ENCODE peak calls at places on chromosomes 11 and 22, in ten cellular contexts. One of them, this sample, is unnamed.

GRCh38 chr22:26481694-26482093 is 1.9 kb downstream of the HPS4 start:
- DNase-seq in NCI-H748 treated with DMSO at 0.1 percent for 48 hours: no peak
- DNase-seq in BJ: no peak
- DNase-seq in activated CD4-positive, alpha-beta memory T cell treated with anti-CD3 and anti-CD28 coated beads, Interleukin-2, amount 10 ng/mL, durations not matched to agents 7 days and 5 days: no peak
- DNase-seq in naive thymus-derived CD8-positive, alpha-beta T cell: no peak
- DNase-seq in NCI-H460: no peak
- DNase-seq in spleen: no peak
- DNase-seq in stimulated activated CD8-positive, alpha-beta memory T cell treated with anti-CD3 and anti-CD28 coated beads, Interleukin-12 subunit alpha, Interleukin-12 subunit beta, amount 100 ng/mL, for 4 hours: no peak
- DNase-seq in M059J: no peak
- DNase-seq in CD8-positive, alpha-beta memory T cell: no peak
- DNase-seq in this sample: no peak

GRCh38 chr22:37011472-37011871 is 7.8 kb downstream of the TST start:
- DNase-seq in naive thymus-derived CD8-positive, alpha-beta T cell: no peak
- DNase-seq in BJ: no peak
- DNase-seq in NCI-H748 treated with DMSO at 0.1 percent for 48 hours: no peak
- DNase-seq in NCI-H460: no peak
- DNase-seq in M059J: no peak
- DNase-seq in activated CD4-positive, alpha-beta memory T cell treated with anti-CD3 and anti-CD28 coated beads, Interleukin-2, amount 10 ng/mL, durations not matched to agents 7 days and 5 days: no peak
- DNase-seq in spleen: no peak
- DNase-seq in CD8-positive, alpha-beta memory T cell: no peak
- DNase-seq in stimulated activated CD8-positive, alpha-beta memory T cell treated with anti-CD3 and anti-CD28 coated beads, Interleukin-12 subunit alpha, Interleukin-12 subunit beta, amount 100 ng/mL, for 4 hours: no peak
- DNase-seq in this sample: no peak

GRCh38 chr22:39745789-39746188 is 147.8 kb downstream of the ENTHD1 start:
- DNase-seq in NCI-H460: no peak
- DNase-seq in naive thymus-derived CD8-positive, alpha-beta T cell: no peak
- DNase-seq in activated CD4-positive, alpha-beta memory T cell treated with anti-CD3 and anti-CD28 coated beads, Interleukin-2, amount 10 ng/mL, durations not matched to agents 7 days and 5 days: no peak
- DNase-seq in spleen: no peak
- DNase-seq in CD8-positive, alpha-beta memory T cell: no peak
- DNase-seq in NCI-H748 treated with DMSO at 0.1 percent for 48 hours: no peak
- DNase-seq in BJ: no peak
- DNase-seq in M059J: no peak
- DNase-seq in stimulated activated CD8-positive, alpha-beta memory T cell treated with anti-CD3 and anti-CD28 coated beads, Interleukin-12 subunit alpha, Interleukin-12 subunit beta, amount 100 ng/mL, for 4 hours: no peak
- DNase-seq in this sample: no peak

GRCh38 chr11:66336234-66337102 is at the start of gene RIN1:
- DNase-seq in stimulated activated CD8-positive, alpha-beta memory T cell treated with anti-CD3 and anti-CD28 coated beads, Interleukin-12 subunit alpha, Interleukin-12 subunit beta, amount 100 ng/mL, for 4 hours: peak
- DNase-seq in CD8-positive, alpha-beta memory T cell: peak
- DNase-seq in NCI-H748 treated with DMSO at 0.1 percent for 48 hours: no peak
- DNase-seq in naive thymus-derived CD8-positive, alpha-beta T cell: peak
- DNase-seq in activated CD4-positive, alpha-beta memory T cell treated with anti-CD3 and anti-CD28 coated beads, Interleukin-2, amount 10 ng/mL, durations not matched to agents 7 days and 5 days: peak
- DNase-seq in NCI-H460: peak
- DNase-seq in M059J: peak
- DNase-seq in spleen: peak
- DNase-seq in BJ: peak
- DNase-seq in this sample: peak

GRCh38 chr11:115606223-115607220 is 102.3 kb upstream of the CADM1 start:
- DNase-seq in NCI-H460: no peak
- DNase-seq in activated CD4-positive, alpha-beta memory T cell treated with anti-CD3 and anti-CD28 coated beads, Interleukin-2, amount 10 ng/mL, durations not matched to agents 7 days and 5 days: no peak
- DNase-seq in NCI-H748 treated with DMSO at 0.1 percent for 48 hours: no peak
- DNase-seq in stimulated activated CD8-positive, alpha-beta memory T cell treated with anti-CD3 and anti-CD28 coated beads, Interleukin-12 subunit alpha, Interleukin-12 subunit beta, amount 100 ng/mL, for 4 hours: no peak
- DNase-seq in CD8-positive, alpha-beta memory T cell: no peak
- DNase-seq in BJ: no peak
- DNase-seq in spleen: no peak
- DNase-seq in M059J: peak
- DNase-seq in naive thymus-derived CD8-positive, alpha-beta T cell: no peak
- DNase-seq in this sample: no peak

GRCh38 chr11:11403763-11404725 is 51.0 kb upstream of the CSNK2A3 start:
- DNase-seq in CD8-positive, alpha-beta memory T cell: no peak
- DNase-seq in activated CD4-positive, alpha-beta memory T cell treated with anti-CD3 and anti-CD28 coated beads, Interleukin-2, amount 10 ng/mL, durations not matched to agents 7 days and 5 days: no peak
- DNase-seq in stimulated activated CD8-positive, alpha-beta memory T cell treated with anti-CD3 and anti-CD28 coated beads, Interleukin-12 subunit alpha, Interleukin-12 subunit beta, amount 100 ng/mL, for 4 hours: no peak
- DNase-seq in NCI-H748 treated with DMSO at 0.1 percent for 48 hours: no peak
- DNase-seq in naive thymus-derived CD8-positive, alpha-beta T cell: no peak
- DNase-seq in M059J: no peak
- DNase-seq in spleen: no peak
- DNase-seq in NCI-H460: no peak
- DNase-seq in BJ: no peak
- DNase-seq in this sample: no peak

GRCh38 chr11:96254854-96255253 is 88.1 kb downstream of the MAML2 start:
- DNase-seq in BJ: no peak
- DNase-seq in activated CD4-positive, alpha-beta memory T cell treated with anti-CD3 and anti-CD28 coated beads, Interleukin-2, amount 10 ng/mL, durations not matched to agents 7 days and 5 days: no peak
- DNase-seq in NCI-H460: no peak
- DNase-seq in naive thymus-derived CD8-positive, alpha-beta T cell: peak
- DNase-seq in M059J: no peak
- DNase-seq in stimulated activated CD8-positive, alpha-beta memory T cell treated with anti-CD3 and anti-CD28 coated beads, Interleukin-12 subunit alpha, Interleukin-12 subunit beta, amount 100 ng/mL, for 4 hours: no peak
- DNase-seq in spleen: peak
- DNase-seq in CD8-positive, alpha-beta memory T cell: no peak
- DNase-seq in NCI-H748 treated with DMSO at 0.1 percent for 48 hours: no peak
- DNase-seq in this sample: no peak

GRCh38 chr11:69250503-69251393 is 43.2 kb upstream of the MYEOV start:
- DNase-seq in M059J: no peak
- DNase-seq in NCI-H460: no peak
- DNase-seq in NCI-H748 treated with DMSO at 0.1 percent for 48 hours: no peak
- DNase-seq in CD8-positive, alpha-beta memory T cell: no peak
- DNase-seq in stimulated activated CD8-positive, alpha-beta memory T cell treated with anti-CD3 and anti-CD28 coated beads, Interleukin-12 subunit alpha, Interleukin-12 subunit beta, amount 100 ng/mL, for 4 hours: no peak
- DNase-seq in spleen: no peak
- DNase-seq in activated CD4-positive, alpha-beta memory T cell treated with anti-CD3 and anti-CD28 coated beads, Interleukin-2, amount 10 ng/mL, durations not matched to agents 7 days and 5 days: no peak
- DNase-seq in BJ: no peak
- DNase-seq in naive thymus-derived CD8-positive, alpha-beta T cell: no peak
- DNase-seq in this sample: no peak

GRCh38 chr11:33682446-33682845 is 18.2 kb downstream of the C11orf91 start:
- DNase-seq in BJ: no peak
- DNase-seq in activated CD4-positive, alpha-beta memory T cell treated with anti-CD3 and anti-CD28 coated beads, Interleukin-2, amount 10 ng/mL, durations not matched to agents 7 days and 5 days: no peak
- DNase-seq in CD8-positive, alpha-beta memory T cell: no peak
- DNase-seq in M059J: peak
- DNase-seq in spleen: no peak
- DNase-seq in naive thymus-derived CD8-positive, alpha-beta T cell: no peak
- DNase-seq in stimulated activated CD8-positive, alpha-beta memory T cell treated with anti-CD3 and anti-CD28 coated beads, Interleukin-12 subunit alpha, Interleukin-12 subunit beta, amount 100 ng/mL, for 4 hours: no peak
- DNase-seq in NCI-H748 treated with DMSO at 0.1 percent for 48 hours: peak
- DNase-seq in NCI-H460: no peak
- DNase-seq in this sample: no peak

GRCh38 chr11:61951484-61952135 is 1.5 kb downstream of the BEST1 start:
- DNase-seq in activated CD4-positive, alpha-beta memory T cell treated with anti-CD3 and anti-CD28 coated beads, Interleukin-2, amount 10 ng/mL, durations not matched to agents 7 days and 5 days: no peak
- DNase-seq in CD8-positive, alpha-beta memory T cell: no peak
- DNase-seq in BJ: no peak
- DNase-seq in naive thymus-derived CD8-positive, alpha-beta T cell: no peak
- DNase-seq in stimulated activated CD8-positive, alpha-beta memory T cell treated with anti-CD3 and anti-CD28 coated beads, Interleukin-12 subunit alpha, Interleukin-12 subunit beta, amount 100 ng/mL, for 4 hours: no peak
- DNase-seq in spleen: peak
- DNase-seq in NCI-H748 treated with DMSO at 0.1 percent for 48 hours: no peak
- DNase-seq in M059J: no peak
- DNase-seq in NCI-H460: no peak
- DNase-seq in this sample: no peak

GRCh38 chr22:20203142-20204099 is 52.6 kb upstream of the CCDC188 start:
- DNase-seq in NCI-H748 treated with DMSO at 0.1 percent for 48 hours: no peak
- DNase-seq in naive thymus-derived CD8-positive, alpha-beta T cell: no peak
- DNase-seq in BJ: no peak
- DNase-seq in spleen: no peak
- DNase-seq in CD8-positive, alpha-beta memory T cell: no peak
- DNase-seq in stimulated activated CD8-positive, alpha-beta memory T cell treated with anti-CD3 and anti-CD28 coated beads, Interleukin-12 subunit alpha, Interleukin-12 subunit beta, amount 100 ng/mL, for 4 hours: no peak
- DNase-seq in NCI-H460: no peak
- DNase-seq in M059J: peak
- DNase-seq in activated CD4-positive, alpha-beta memory T cell treated with anti-CD3 and anti-CD28 coated beads, Interleukin-2, amount 10 ng/mL, durations not matched to agents 7 days and 5 days: no peak
- DNase-seq in this sample: no peak

GRCh38 chr22:30561402-30562154 is 12.9 kb downstream of the GAL3ST1 start:
- DNase-seq in NCI-H748 treated with DMSO at 0.1 percent for 48 hours: no peak
- DNase-seq in activated CD4-positive, alpha-beta memory T cell treated with anti-CD3 and anti-CD28 coated beads, Interleukin-2, amount 10 ng/mL, durations not matched to agents 7 days and 5 days: no peak
- DNase-seq in stimulated activated CD8-positive, alpha-beta memory T cell treated with anti-CD3 and anti-CD28 coated beads, Interleukin-12 subunit alpha, Interleukin-12 subunit beta, amount 100 ng/mL, for 4 hours: no peak
- DNase-seq in M059J: peak
- DNase-seq in CD8-positive, alpha-beta memory T cell: no peak
- DNase-seq in NCI-H460: no peak
- DNase-seq in BJ: no peak
- DNase-seq in spleen: no peak
- DNase-seq in naive thymus-derived CD8-positive, alpha-beta T cell: no peak
- DNase-seq in this sample: no peak

GRCh38 chr22:23221351-23221804 is 41.1 kb downstream of the BCR start:
- DNase-seq in stimulated activated CD8-positive, alpha-beta memory T cell treated with anti-CD3 and anti-CD28 coated beads, Interleukin-12 subunit alpha, Interleukin-12 subunit beta, amount 100 ng/mL, for 4 hours: no peak
- DNase-seq in NCI-H460: no peak
- DNase-seq in M059J: no peak
- DNase-seq in naive thymus-derived CD8-positive, alpha-beta T cell: no peak
- DNase-seq in CD8-positive, alpha-beta memory T cell: no peak
- DNase-seq in BJ: no peak
- DNase-seq in NCI-H748 treated with DMSO at 0.1 percent for 48 hours: no peak
- DNase-seq in spleen: peak
- DNase-seq in activated CD4-positive, alpha-beta memory T cell treated with anti-CD3 and anti-CD28 coated beads, Interleukin-2, amount 10 ng/mL, durations not matched to agents 7 days and 5 days: no peak
- DNase-seq in this sample: no peak

GRCh38 chr11:12868315-12869073 is 140.6 kb upstream of the RASSF10 start:
- DNase-seq in BJ: no peak
- DNase-seq in spleen: no peak
- DNase-seq in naive thymus-derived CD8-positive, alpha-beta T cell: no peak
- DNase-seq in stimulated activated CD8-positive, alpha-beta memory T cell treated with anti-CD3 and anti-CD28 coated beads, Interleukin-12 subunit alpha, Interleukin-12 subunit beta, amount 100 ng/mL, for 4 hours: no peak
- DNase-seq in NCI-H460: no peak
- DNase-seq in NCI-H748 treated with DMSO at 0.1 percent for 48 hours: no peak
- DNase-seq in activated CD4-positive, alpha-beta memory T cell treated with anti-CD3 and anti-CD28 coated beads, Interleukin-2, amount 10 ng/mL, durations not matched to agents 7 days and 5 days: no peak
- DNase-seq in CD8-positive, alpha-beta memory T cell: no peak
- DNase-seq in M059J: peak
- DNase-seq in this sample: no peak

GRCh38 chr11:134916829-134917228 is 504.8 kb upstream of the B3GAT1 start:
- DNase-seq in BJ: no peak
- DNase-seq in activated CD4-positive, alpha-beta memory T cell treated with anti-CD3 and anti-CD28 coated beads, Interleukin-2, amount 10 ng/mL, durations not matched to agents 7 days and 5 days: no peak
- DNase-seq in NCI-H460: no peak
- DNase-seq in CD8-positive, alpha-beta memory T cell: no peak
- DNase-seq in stimulated activated CD8-positive, alpha-beta memory T cell treated with anti-CD3 and anti-CD28 coated beads, Interleukin-12 subunit alpha, Interleukin-12 subunit beta, amount 100 ng/mL, for 4 hours: no peak
- DNase-seq in NCI-H748 treated with DMSO at 0.1 percent for 48 hours: no peak
- DNase-seq in naive thymus-derived CD8-positive, alpha-beta T cell: no peak
- DNase-seq in M059J: no peak
- DNase-seq in spleen: no peak
- DNase-seq in this sample: no peak